ENCODE peak calls at places on chromosomes 13 and 19, in nine cellular contexts. One of them, this sample, is unnamed.

GRCh38 chr13:113607477-113608245 is 23.1 kb downstream of the TFDP1 start:
- DNase-seq in stimulated activated naive CD4-positive, alpha-beta T cell: no peak
- DNase-seq in amniotic stem cell: no peak
- DNase-seq in iris pigment epithelial cell: no peak
- DNase-seq in SJSA1: no peak
- DNase-seq in left ventricle myocardium inferior: no peak
- DNase-seq in iPS-NIHi11: no peak
- DNase-seq in KBM-7: no peak
- DNase-seq in uterus: no peak
- DNase-seq in this sample: no peak

GRCh38 chr19:23440791-23441190 is 45.5 kb upstream of the ZNF91 start:
- DNase-seq in stimulated activated naive CD4-positive, alpha-beta T cell: no peak
- DNase-seq in amniotic stem cell: no peak
- DNase-seq in iris pigment epithelial cell: no peak
- DNase-seq in SJSA1: no peak
- DNase-seq in left ventricle myocardium inferior: no peak
- DNase-seq in iPS-NIHi11: peak
- DNase-seq in KBM-7: peak
- DNase-seq in uterus: no peak
- DNase-seq in this sample: no peak

GRCh38 chr19:17766543-17767131 is 15.4 kb downstream of the FCHO1 start:
- DNase-seq in stimulated activated naive CD4-positive, alpha-beta T cell: peak
- DNase-seq in amniotic stem cell: no peak
- DNase-seq in iris pigment epithelial cell: peak
- DNase-seq in SJSA1: peak
- DNase-seq in left ventricle myocardium inferior: peak
- DNase-seq in iPS-NIHi11: peak
- DNase-seq in KBM-7: peak
- DNase-seq in uterus: peak
- DNase-seq in this sample: peak

GRCh38 chr13:26037302-26037701 is 14.5 kb downstream of the SHISA2 start:
- DNase-seq in stimulated activated naive CD4-positive, alpha-beta T cell: peak
- DNase-seq in amniotic stem cell: no peak
- DNase-seq in iris pigment epithelial cell: no peak
- DNase-seq in SJSA1: no peak
- DNase-seq in left ventricle myocardium inferior: no peak
- DNase-seq in iPS-NIHi11: peak
- DNase-seq in KBM-7: peak
- DNase-seq in uterus: no peak
- DNase-seq in this sample: peak

GRCh38 chr13:28718186-28718537 is 608 bp downstream of the SLC46A3 start:
- DNase-seq in stimulated activated naive CD4-positive, alpha-beta T cell: no peak
- DNase-seq in amniotic stem cell: no peak
- DNase-seq in iris pigment epithelial cell: peak
- DNase-seq in SJSA1: no peak
- DNase-seq in left ventricle myocardium inferior: no peak
- DNase-seq in iPS-NIHi11: no peak
- DNase-seq in KBM-7: no peak
- DNase-seq in uterus: no peak
- DNase-seq in this sample: peak

GRCh38 chr19:5913739-5914357 is at the start of gene CAPS:
- DNase-seq in stimulated activated naive CD4-positive, alpha-beta T cell: no peak
- DNase-seq in amniotic stem cell: no peak
- DNase-seq in iris pigment epithelial cell: peak
- DNase-seq in SJSA1: no peak
- DNase-seq in left ventricle myocardium inferior: peak
- DNase-seq in iPS-NIHi11: peak
- DNase-seq in KBM-7: no peak
- DNase-seq in uterus: no peak
- DNase-seq in this sample: peak

GRCh38 chr13:93723316-93723715 is 496.7 kb downstream of the GPC6 start:
- DNase-seq in stimulated activated naive CD4-positive, alpha-beta T cell: no peak
- DNase-seq in amniotic stem cell: no peak
- DNase-seq in iris pigment epithelial cell: peak
- DNase-seq in SJSA1: no peak
- DNase-seq in left ventricle myocardium inferior: no peak
- DNase-seq in iPS-NIHi11: no peak
- DNase-seq in KBM-7: no peak
- DNase-seq in uterus: no peak
- DNase-seq in this sample: peak

GRCh38 chr19:40601061-40601973 is at the start of gene LTBP4:
- DNase-seq in stimulated activated naive CD4-positive, alpha-beta T cell: no peak
- DNase-seq in amniotic stem cell: no peak
- DNase-seq in iris pigment epithelial cell: peak
- DNase-seq in SJSA1: no peak
- DNase-seq in left ventricle myocardium inferior: peak
- DNase-seq in iPS-NIHi11: peak
- DNase-seq in KBM-7: peak
- DNase-seq in uterus: peak
- DNase-seq in this sample: peak